ENCODE peak calls at places on chromosomes 2 and 18, in ten cellular contexts. One of them, this sample, is unnamed.

GRCh38 chr18:72697706-72698105 is 153.6 kb upstream of the CBLN2 start:
- DNase-seq in cardiac muscle cell: no peak
- DNase-seq in fibroblast of lung: no peak
- DNase-seq in NB4: peak
- DNase-seq in endothelial cell: no peak
- DNase-seq in body of pancreas: no peak
- DNase-seq in sigmoid colon: no peak
- DNase-seq in MCF 10A: no peak
- DNase-seq in PC-9: no peak
- DNase-seq in GM13977: no peak
- DNase-seq in this sample: no peak

GRCh38 chr2:38192976-38193375 is 117.0 kb upstream of the CYP1B1 start:
- DNase-seq in cardiac muscle cell: no peak
- DNase-seq in fibroblast of lung: no peak
- DNase-seq in NB4: peak
- DNase-seq in endothelial cell: no peak
- DNase-seq in body of pancreas: no peak
- DNase-seq in sigmoid colon: no peak
- DNase-seq in MCF 10A: no peak
- DNase-seq in PC-9: no peak
- DNase-seq in GM13977: no peak
- DNase-seq in this sample: no peak

GRCh38 chr2:44770221-44771187 is 171.0 kb upstream of the SIX3 start:
- DNase-seq in cardiac muscle cell: no peak
- DNase-seq in fibroblast of lung: no peak
- DNase-seq in NB4: peak
- DNase-seq in endothelial cell: peak
- DNase-seq in body of pancreas: no peak
- DNase-seq in sigmoid colon: no peak
- DNase-seq in MCF 10A: no peak
- DNase-seq in PC-9: no peak
- DNase-seq in GM13977: no peak
- DNase-seq in this sample: no peak

GRCh38 chr2:763766-764525 is 86.7 kb upstream of the TMEM18 start:
- DNase-seq in cardiac muscle cell: no peak
- DNase-seq in fibroblast of lung: no peak
- DNase-seq in NB4: no peak
- DNase-seq in endothelial cell: no peak
- DNase-seq in body of pancreas: no peak
- DNase-seq in sigmoid colon: no peak
- DNase-seq in MCF 10A: peak
- DNase-seq in PC-9: no peak
- DNase-seq in GM13977: no peak
- DNase-seq in this sample: peak

GRCh38 chr2:223596208-223596607 is 6.0 kb downstream of the SCG2 start:
- DNase-seq in cardiac muscle cell: no peak
- DNase-seq in fibroblast of lung: no peak
- DNase-seq in NB4: no peak
- DNase-seq in endothelial cell: no peak
- DNase-seq in body of pancreas: no peak
- DNase-seq in sigmoid colon: no peak
- DNase-seq in MCF 10A: no peak
- DNase-seq in PC-9: no peak
- DNase-seq in GM13977: no peak
- DNase-seq in this sample: no peak

GRCh38 chr2:42545714-42546390 is 22.6 kb upstream of the MTA3 start:
- DNase-seq in cardiac muscle cell: peak
- DNase-seq in fibroblast of lung: no peak
- DNase-seq in NB4: no peak
- DNase-seq in endothelial cell: no peak
- DNase-seq in body of pancreas: no peak
- DNase-seq in sigmoid colon: no peak
- DNase-seq in MCF 10A: no peak
- DNase-seq in PC-9: no peak
- DNase-seq in GM13977: no peak
- DNase-seq in this sample: no peak

GRCh38 chr2:221753401-221753800 is 181.3 kb upstream of the EPHA4 start:
- DNase-seq in cardiac muscle cell: no peak
- DNase-seq in fibroblast of lung: no peak
- DNase-seq in NB4: peak
- DNase-seq in endothelial cell: no peak
- DNase-seq in body of pancreas: no peak
- DNase-seq in sigmoid colon: no peak
- DNase-seq in MCF 10A: no peak
- DNase-seq in PC-9: no peak
- DNase-seq in GM13977: no peak
- DNase-seq in this sample: no peak

GRCh38 chr18:72652990-72653593 is 109.0 kb upstream of the CBLN2 start:
- DNase-seq in cardiac muscle cell: peak
- DNase-seq in fibroblast of lung: peak
- DNase-seq in NB4: peak
- DNase-seq in endothelial cell: peak
- DNase-seq in body of pancreas: peak
- DNase-seq in sigmoid colon: no peak
- DNase-seq in MCF 10A: peak
- DNase-seq in PC-9: peak
- DNase-seq in GM13977: peak
- DNase-seq in this sample: peak

GRCh38 chr2:218418321-218418716 is 604 bp upstream of the VIL1 start:
- DNase-seq in cardiac muscle cell: no peak
- DNase-seq in fibroblast of lung: no peak
- DNase-seq in NB4: no peak
- DNase-seq in endothelial cell: no peak
- DNase-seq in body of pancreas: no peak
- DNase-seq in sigmoid colon: no peak
- DNase-seq in MCF 10A: no peak
- DNase-seq in PC-9: no peak
- DNase-seq in GM13977: no peak
- DNase-seq in this sample: no peak

GRCh38 chr2:226788064-226788463 is 11.6 kb downstream of the IRS1 start:
- DNase-seq in cardiac muscle cell: no peak
- DNase-seq in fibroblast of lung: peak
- DNase-seq in NB4: no peak
- DNase-seq in endothelial cell: no peak
- DNase-seq in body of pancreas: no peak
- DNase-seq in sigmoid colon: no peak
- DNase-seq in MCF 10A: no peak
- DNase-seq in PC-9: no peak
- DNase-seq in GM13977: no peak
- DNase-seq in this sample: no peak

GRCh38 chr2:197191948-197192338 is 118.6 kb downstream of the ANKRD44 start:
- DNase-seq in cardiac muscle cell: no peak
- DNase-seq in fibroblast of lung: no peak
- DNase-seq in NB4: no peak
- DNase-seq in endothelial cell: no peak
- DNase-seq in body of pancreas: no peak
- DNase-seq in sigmoid colon: no peak
- DNase-seq in MCF 10A: no peak
- DNase-seq in PC-9: no peak
- DNase-seq in GM13977: peak
- DNase-seq in this sample: no peak

GRCh38 chr2:195533771-195534642 is 123.0 kb upstream of the SLC39A10 start:
- DNase-seq in cardiac muscle cell: peak
- DNase-seq in fibroblast of lung: peak
- DNase-seq in NB4: peak
- DNase-seq in endothelial cell: no peak
- DNase-seq in body of pancreas: no peak
- DNase-seq in sigmoid colon: no peak
- DNase-seq in MCF 10A: peak
- DNase-seq in PC-9: peak
- DNase-seq in GM13977: no peak
- DNase-seq in this sample: peak

GRCh38 chr2:18630941-18631340 is 41.6 kb upstream of the NT5C1B start:
- DNase-seq in cardiac muscle cell: no peak
- DNase-seq in fibroblast of lung: no peak
- DNase-seq in NB4: no peak
- DNase-seq in endothelial cell: no peak
- DNase-seq in body of pancreas: no peak
- DNase-seq in sigmoid colon: no peak
- DNase-seq in MCF 10A: no peak
- DNase-seq in PC-9: no peak
- DNase-seq in GM13977: no peak
- DNase-seq in this sample: no peak

GRCh38 chr2:232113821-232114220 is 152.3 kb downstream of the DIS3L2 start:
- DNase-seq in cardiac muscle cell: no peak
- DNase-seq in fibroblast of lung: peak
- DNase-seq in NB4: peak
- DNase-seq in endothelial cell: no peak
- DNase-seq in body of pancreas: no peak
- DNase-seq in sigmoid colon: no peak
- DNase-seq in MCF 10A: no peak
- DNase-seq in PC-9: no peak
- DNase-seq in GM13977: no peak
- DNase-seq in this sample: no peak

DNA sequence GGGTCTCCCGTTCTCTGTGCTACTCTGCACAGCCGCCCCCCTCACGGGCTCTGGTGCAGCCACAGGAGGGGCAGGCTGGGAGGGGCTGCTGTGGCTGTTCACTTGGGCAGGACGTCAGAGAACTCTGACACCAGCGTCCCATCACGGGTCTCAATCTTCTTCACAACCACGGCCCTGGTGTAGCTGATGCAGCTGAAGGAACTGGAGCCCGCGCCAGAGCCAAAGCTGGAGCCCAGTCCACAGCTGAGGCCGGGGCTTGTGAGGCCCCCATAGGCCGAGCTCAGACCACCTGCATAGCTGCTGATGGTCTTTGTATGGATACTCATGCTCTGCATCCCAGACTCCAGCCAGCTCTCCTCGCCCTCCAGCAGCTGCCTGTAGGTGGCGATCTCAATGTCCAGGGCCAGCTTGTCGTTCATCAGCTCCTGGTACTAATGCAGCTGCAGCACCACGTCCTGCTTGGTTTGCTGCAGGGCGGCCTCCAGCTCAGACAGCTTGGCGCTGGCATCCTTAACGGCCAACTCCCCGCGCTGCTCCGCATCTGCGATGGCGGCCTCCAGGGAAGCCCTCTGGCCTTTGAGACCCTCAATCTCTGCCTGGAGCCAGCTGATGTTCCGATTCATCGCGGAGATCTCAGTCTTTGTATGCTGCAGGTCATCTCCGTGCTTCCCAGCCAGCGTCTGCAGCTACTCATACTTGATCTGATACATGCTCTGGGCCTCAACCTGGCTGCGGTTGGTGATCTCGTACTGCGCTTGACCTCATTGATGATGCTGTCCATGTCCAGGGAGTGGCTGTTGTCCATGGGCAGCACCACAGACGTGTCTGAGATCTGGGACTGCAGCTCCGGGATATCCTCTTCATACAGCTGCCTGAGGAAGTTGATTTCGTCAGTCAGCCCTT is 7.4 kb upstream of the DUSP19 start:
- DNase-seq in cardiac muscle cell: peak
- DNase-seq in fibroblast of lung: peak
- DNase-seq in NB4: peak
- DNase-seq in endothelial cell: peak
- DNase-seq in body of pancreas: peak
- DNase-seq in sigmoid colon: no peak
- DNase-seq in MCF 10A: peak
- DNase-seq in PC-9: peak
- DNase-seq in GM13977: no peak
- DNase-seq in this sample: peak
- TF ChIP-seq CTCF in cardiac muscle cell: peak
- TF ChIP-seq CTCF in fibroblast of lung: peak
- TF ChIP-seq CTCF in NB4: peak
- TF ChIP-seq CTCF in endothelial cell: peak
- TF ChIP-seq CTCF in body of pancreas: peak
- TF ChIP-seq CTCF in sigmoid colon: no peak
- TF ChIP-seq CTCF in MCF 10A: no peak
- TF ChIP-seq CTCF in PC-9: peak
- TF ChIP-seq CTCF in GM13977: peak
- TF ChIP-seq CTCF in this sample: peak

DNA sequence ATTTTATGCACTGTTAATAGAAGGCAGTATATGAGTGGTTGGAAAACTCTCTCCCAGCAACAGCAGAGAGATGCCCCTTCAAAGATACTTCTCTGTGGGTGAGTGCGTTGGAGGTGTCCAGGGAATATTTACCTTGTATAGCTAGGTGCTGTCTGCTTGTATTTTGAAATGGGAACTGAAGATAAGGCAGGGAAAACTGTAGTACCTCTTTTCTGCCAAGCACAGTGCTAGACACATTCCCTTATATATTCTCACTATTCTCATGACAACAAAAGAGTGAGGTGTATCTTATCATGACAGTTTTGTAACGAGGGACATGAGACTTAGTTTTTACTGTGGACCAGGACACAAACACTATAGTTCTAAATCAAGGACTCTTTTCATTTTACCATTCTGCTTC is 2.1 kb downstream of the TTC39C start:
- DNase-seq in cardiac muscle cell: peak
- DNase-seq in fibroblast of lung: no peak
- DNase-seq in NB4: peak
- DNase-seq in endothelial cell: no peak
- DNase-seq in body of pancreas: no peak
- DNase-seq in sigmoid colon: no peak
- DNase-seq in MCF 10A: no peak
- DNase-seq in PC-9: no peak
- DNase-seq in GM13977: no peak
- DNase-seq in this sample: no peak
- TF ChIP-seq CTCF in cardiac muscle cell: peak
- TF ChIP-seq CTCF in fibroblast of lung: peak
- TF ChIP-seq CTCF in NB4: no peak
- TF ChIP-seq CTCF in endothelial cell: no peak
- TF ChIP-seq CTCF in body of pancreas: peak
- TF ChIP-seq CTCF in sigmoid colon: no peak
- TF ChIP-seq CTCF in MCF 10A: peak
- TF ChIP-seq CTCF in PC-9: peak
- TF ChIP-seq CTCF in GM13977: peak
- TF ChIP-seq CTCF in this sample: no peak

DNA sequence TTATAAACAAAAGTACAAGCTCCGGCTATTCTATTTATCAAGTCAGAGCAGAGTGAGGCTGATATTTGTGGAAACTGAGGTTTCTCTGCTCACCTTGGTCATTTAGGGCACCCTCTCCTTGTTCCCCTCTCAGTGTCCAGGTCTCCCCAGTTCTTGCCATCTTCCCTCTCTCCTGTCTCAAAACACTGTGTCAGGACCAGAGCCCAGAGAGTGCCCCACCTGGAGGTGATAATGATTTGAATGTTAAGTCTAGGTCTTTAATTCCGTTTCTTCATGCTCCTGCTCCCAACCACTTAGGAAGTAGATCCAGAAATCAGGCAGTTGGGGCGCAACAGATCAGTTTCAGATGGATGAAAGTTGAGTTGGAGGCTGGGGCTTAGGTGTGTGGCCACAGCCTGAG is 9.2 kb upstream of the ADCY3 start:
- DNase-seq in cardiac muscle cell: no peak
- DNase-seq in fibroblast of lung: no peak
- DNase-seq in NB4: no peak
- DNase-seq in endothelial cell: no peak
- DNase-seq in body of pancreas: no peak
- DNase-seq in sigmoid colon: no peak
- DNase-seq in MCF 10A: peak
- DNase-seq in PC-9: no peak
- DNase-seq in GM13977: no peak
- DNase-seq in this sample: no peak
- TF ChIP-seq CTCF in cardiac muscle cell: no peak
- TF ChIP-seq CTCF in fibroblast of lung: no peak
- TF ChIP-seq CTCF in NB4: no peak
- TF ChIP-seq CTCF in endothelial cell: no peak
- TF ChIP-seq CTCF in body of pancreas: no peak
- TF ChIP-seq CTCF in sigmoid colon: no peak
- TF ChIP-seq CTCF in MCF 10A: no peak
- TF ChIP-seq CTCF in PC-9: no peak
- TF ChIP-seq CTCF in GM13977: no peak
- TF ChIP-seq CTCF in this sample: no peak

GRCh38 chr2:24471662-24472061 is 19.4 kb upstream of the NCOA1 start:
- DNase-seq in cardiac muscle cell: no peak
- DNase-seq in fibroblast of lung: no peak
- DNase-seq in NB4: peak
- DNase-seq in endothelial cell: no peak
- DNase-seq in body of pancreas: no peak
- DNase-seq in sigmoid colon: no peak
- DNase-seq in MCF 10A: no peak
- DNase-seq in PC-9: no peak
- DNase-seq in GM13977: no peak
- DNase-seq in this sample: no peak
- TF ChIP-seq CTCF in cardiac muscle cell: no peak
- TF ChIP-seq CTCF in fibroblast of lung: no peak
- TF ChIP-seq CTCF in NB4: no peak
- TF ChIP-seq CTCF in endothelial cell: no peak
- TF ChIP-seq CTCF in body of pancreas: no peak
- TF ChIP-seq CTCF in sigmoid colon: no peak
- TF ChIP-seq CTCF in MCF 10A: no peak
- TF ChIP-seq CTCF in PC-9: no peak
- TF ChIP-seq CTCF in GM13977: no peak
- TF ChIP-seq CTCF in this sample: no peak